ENCODE peak calls at places on chromosomes 16 and 17, in eight cellular contexts. Q, N, T, P, S, L, Y and M are unnamed samples.
A peak's percentile ranks its signal among the peaks of the same experiment; 100 is the strongest.

GRCh38 chr17:45809484-45809883 is 25.4 kb downstream of the CRHR1 start:
- DNase-seq in Q (no peak), N (no peak), T (no peak), P (no peak), S (no peak), L (no peak), Y (no peak), M (no peak)

GRCh38 chr17:16986391-16986790 is 14.5 kb upstream of the TNFRSF13B start:
- DNase-seq in Q (no peak), N (no peak), T (no peak), P (peak; percentile 52), S (no peak), L (no peak), Y (no peak), M (no peak)

GRCh38 chr16:25859645-25860044 is 167.9 kb downstream of the HS3ST4 start:
- DNase-seq in Q (no peak), N (no peak), T (no peak), P (no peak), S (no peak), L (no peak), Y (no peak), M (no peak)

GRCh38 chr17:39939588-39940419 is 12.3 kb downstream of the LRRC3C start:
- DNase-seq in Q (no peak), N (peak; percentile 31), T (no peak), P (peak; percentile 98), S (no peak), L (peak; percentile 62), Y (no peak), M (peak; percentile 35)

GRCh38 chr16:50298591-50299507 is 32.5 kb downstream of the ADCY7 start:
- DNase-seq in Q (no peak), N (no peak), T (no peak), P (no peak), S (no peak), L (no peak), Y (peak; percentile 10), M (peak; percentile 20)

GRCh38 chr17:80956321-80957190 is 35.1 kb upstream of the CHMP6 start:
- DNase-seq in Q (no peak), N (no peak), T (no peak), P (no peak), S (no peak), L (no peak), Y (no peak), M (peak; percentile 32)

GRCh38 chr16:68412061-68412460 is 36.2 kb downstream of the SMPD3 start:
- DNase-seq in Q (no peak), N (no peak), T (no peak), P (no peak), S (no peak), L (no peak), Y (no peak), M (no peak)

GRCh38 chr17:75553553-75554110 is 28.1 kb downstream of the LLGL2 start:
- DNase-seq in Q (no peak), N (no peak), T (no peak), P (no peak), S (no peak), L (no peak), Y (no peak), M (no peak)

GRCh38 chr16:55468352-55468990 is 10.5 kb upstream of the MMP2 start:
- DNase-seq in Q (no peak), N (no peak), T (no peak), P (no peak), S (no peak), L (no peak), Y (no peak), M (no peak)

GRCh38 chr16:709651-710499 is 4.3 kb upstream of the FBXL16 start:
- DNase-seq in Q (no peak), N (no peak), T (no peak), P (peak; percentile 88), S (no peak), L (peak; percentile 83), Y (no peak), M (peak; percentile 79)

GRCh38 chr17:20989991-20990855 is 52.6 kb downstream of the USP22 start:
- DNase-seq in Q (no peak), N (no peak), T (no peak), P (no peak), S (no peak), L (no peak), Y (no peak), M (no peak)

GRCh38 chr16:87681990-87682570 is 79.8 kb downstream of the JPH3 start:
- DNase-seq in Q (no peak), N (peak; percentile 63), T (no peak), P (peak; percentile 78), S (peak; percentile 26), L (peak; percentile 48), Y (no peak), M (no peak)

DNA sequence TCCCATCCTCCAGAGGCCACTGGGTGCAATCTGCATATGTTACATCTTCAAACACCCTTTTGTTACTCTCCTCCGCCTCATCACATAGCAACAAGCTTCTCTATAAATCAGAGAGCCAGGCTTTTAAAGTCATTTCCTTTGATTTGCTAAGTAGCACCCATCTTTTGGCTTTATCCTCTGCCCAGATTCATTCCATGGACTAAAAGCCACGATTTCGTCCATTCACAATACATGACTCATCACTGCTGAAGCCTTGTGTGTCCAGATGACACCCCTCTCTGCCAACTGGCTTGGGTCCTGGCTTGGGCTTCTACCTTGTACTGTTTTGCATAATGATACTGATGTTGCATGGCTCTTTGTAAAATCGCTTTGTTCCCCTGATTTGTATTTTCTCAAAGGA is 2.0 kb upstream of the KRT38 start:
- DNase-seq in Q (no peak), N (no peak), T (no peak), P (peak; percentile 57), S (no peak), L (no peak), Y (no peak), M (no peak)
- H3K4me1 ChIP-seq in Q (no peaks in the 10 kb centered on the region), N (no peaks in the 10 kb centered on the region), T (no peaks in the 10 kb centered on the region), P (peaks cover 10% of the 10 kb centered on the region), S (no peaks in the 10 kb centered on the region), L (no peaks in the 10 kb centered on the region), Y (no peaks in the 10 kb centered on the region), M (no peaks in the 10 kb centered on the region)

GRCh38 chr16:46612121-46612520 is 9.1 kb downstream of the SHCBP1 start:
- DNase-seq in Q (no peak), N (no peak), T (no peak), P (no peak), S (no peak), L (no peak), Y (no peak), M (no peak)

GRCh38 chr16:46607529-46607928 is 13.7 kb downstream of the SHCBP1 start:
- DNase-seq in Q (no peak), N (peak; percentile 61), T (no peak), P (peak; percentile 76), S (no peak), L (peak; percentile 57), Y (no peak), M (no peak)
- TF ChIP-seq CTCF in Q (peak; percentile 37), N (no peak), T (peak; percentile 46), P (peak; percentile 66), S (peak; percentile 49), L (peak; percentile 57), Y (peak; percentile 12), M (peak; percentile 53)

DNA sequence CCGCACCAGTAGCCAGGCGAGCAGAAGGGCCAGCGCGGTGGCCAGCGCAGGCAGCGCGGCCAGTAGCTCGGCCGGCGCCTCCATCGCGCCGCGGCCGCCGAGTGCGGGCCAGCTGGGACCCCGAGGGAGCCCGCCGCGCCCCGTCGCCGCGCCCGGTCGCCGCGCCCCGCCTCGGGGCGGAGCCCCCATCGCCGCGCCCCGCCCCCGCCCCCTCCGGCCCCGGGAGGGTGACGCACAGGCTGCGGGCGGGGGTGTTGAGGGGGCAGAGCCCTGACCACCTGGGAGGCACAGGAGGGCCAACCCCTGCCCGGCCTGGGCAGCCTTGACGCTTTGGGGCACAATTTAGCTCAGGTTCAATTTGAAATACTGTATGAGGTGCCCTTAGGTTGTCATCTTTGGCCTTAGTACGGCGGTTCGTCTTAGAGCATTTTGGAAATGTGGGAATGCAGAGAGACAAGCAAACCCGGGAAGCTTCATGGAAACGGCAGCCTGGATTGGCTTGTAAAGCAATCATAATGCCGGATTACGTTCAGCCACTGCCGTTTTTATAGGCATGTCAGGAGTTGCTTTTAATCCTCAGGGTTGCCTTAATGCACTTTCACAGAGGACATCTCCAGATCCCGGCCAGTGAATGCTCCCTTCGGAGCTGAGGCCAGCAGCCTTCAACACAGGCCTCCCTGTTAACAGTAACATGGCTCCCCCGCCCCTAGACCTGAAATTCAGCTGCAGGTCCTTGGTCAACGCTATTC is at the start of gene MXRA7:
- DNase-seq in Q (peak; percentile 72), N (peak; percentile 61), T (peak; percentile 70), P (peak; percentile 61), S (peak; percentile 58), L (peak; percentile 49), Y (peak; percentile 61), M (peak; percentile 84)
- TF ChIP-seq POLR2A in Q (no peak), N (peak; percentile 9), T (peak; percentile 8), P (peak; percentile 55), S (no peak), L (peak; percentile 39), Y (no peak), M (no peak)

GRCh38 chr17:28746611-28747045 is 2.8 kb downstream of the TRAF4 start:
- DNase-seq in Q (peak; percentile 88), N (peak; percentile 29), T (peak; percentile 83), P (no peak), S (no peak), L (peak; percentile 76), Y (no peak), M (no peak)

GRCh38 chr17:28748852-28749515 is 5.2 kb downstream of the TRAF4 start:
- DNase-seq in Q (no peak), N (no peak), T (no peak), P (no peak), S (no peak), L (peak; percentile 41), Y (no peak), M (no peak)

GRCh38 chr17:28747046-28747691 is 3.4 kb downstream of the TRAF4 start:
- DNase-seq in Q (peak; percentile 78), N (peak; percentile 37), T (peak; percentile 80), P (no peak), S (peak; percentile 89), L (no peak), Y (no peak), M (no peak)

GRCh38 chr17:28749516-28750177 is 5.8 kb downstream of the TRAF4 start:
- DNase-seq in Q (no peak), N (no peak), T (no peak), P (no peak), S (no peak), L (no peak), Y (no peak), M (no peak)

DNA sequence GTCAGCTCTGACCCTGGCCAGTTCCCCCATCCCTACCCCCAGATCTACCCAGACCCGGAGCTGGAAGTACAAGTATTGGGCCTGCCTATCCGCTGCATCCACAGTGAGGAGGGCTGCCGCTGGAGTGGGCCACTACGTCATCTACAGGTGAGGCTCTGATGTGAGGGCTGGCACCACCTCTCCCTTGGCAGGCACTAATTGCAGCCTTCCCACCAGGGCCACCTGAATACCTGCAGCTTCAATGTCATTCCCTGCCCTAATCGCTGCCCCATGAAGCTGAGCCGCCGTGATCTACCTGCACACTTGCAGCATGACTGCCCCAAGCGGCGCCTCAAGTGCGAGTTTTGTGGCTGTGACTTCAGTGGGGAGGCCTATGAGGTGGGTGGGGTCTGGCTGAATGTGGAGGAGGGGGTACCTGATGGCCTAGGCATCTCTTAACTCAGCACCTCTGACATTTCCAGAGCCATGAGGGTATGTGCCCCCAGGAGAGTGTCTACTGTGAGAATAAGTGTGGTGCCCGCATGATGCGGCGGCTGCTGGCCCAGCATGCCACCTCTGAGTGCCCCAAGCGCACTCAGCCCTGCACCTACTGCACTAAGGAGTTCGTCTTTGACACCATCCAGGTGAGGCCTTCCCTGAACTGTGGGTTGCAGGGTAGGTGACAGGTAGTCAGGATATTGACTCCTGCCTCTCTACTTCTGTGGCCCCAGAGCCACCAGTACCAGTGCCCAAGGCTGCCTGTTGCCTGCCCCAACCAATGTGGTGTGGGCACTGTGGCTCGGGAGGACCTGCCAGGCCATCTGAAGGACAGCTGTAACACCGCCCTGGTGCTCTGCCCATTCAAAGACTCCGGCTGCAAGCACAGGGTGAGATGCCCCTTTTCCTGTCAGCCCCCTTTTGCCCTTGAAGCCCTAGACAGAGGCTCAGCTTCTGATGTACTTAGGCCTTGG is 4.3 kb downstream of the TRAF4 start:
- DNase-seq in Q (no peak), N (no peak), T (no peak), P (no peak), S (no peak), L (no peak), Y (no peak), M (no peak)
- H3K4me1 ChIP-seq in Q (peaks cover 17% of the 10 kb centered on the region), N (peaks cover 26% of the 10 kb centered on the region), T (peaks cover 64% of the 10 kb centered on the region), P (peaks cover 13% of the 10 kb centered on the region), S (peaks cover 30% of the 10 kb centered on the region), L (peaks cover 51% of the 10 kb centered on the region), Y (peaks cover 25% of the 10 kb centered on the region), M (peaks cover 53% of the 10 kb centered on the region)